ENCODE peak calls at places on chromosomes 6 and 20, in four cellular contexts. U is hypothalamus, A is posterior vena cava, V is activated T-cell treated with anti-CD3 and anti-CD28 coated beads for 1 hour. N is an unnamed sample.

GRCh38 chr6:37192669-37193068 is 22.7 kb downstream of the PIM1 start:
- DNase-seq in V (no peak), A (no peak), U (no peak), N (no peak)

GRCh38 chr20:16803965-16804792 is 56.0 kb downstream of the OTOR start:
- DNase-seq in A (peak), V (peak), U (peak), N (peak)

GRCh38 chr6:95364016-95364604 is 213.2 kb upstream of the MANEA start:
- DNase-seq in U (no peak), A (no peak), V (no peak), N (peak)

GRCh38 chr20:51412333-51412761 is 130.2 kb downstream of the NFATC2 start:
- DNase-seq in U (peak), V (no peak), A (no peak), N (no peak)

GRCh38 chr6:107819976-107820551 is 4.0 kb downstream of the SCML4 start:
- DNase-seq in V (no peak), A (no peak), U (no peak), N (no peak)

GRCh38 chr6:25369043-25369442 is 89.9 kb downstream of the CARMIL1 start:
- DNase-seq in A (no peak), U (no peak), V (no peak), N (no peak)

GRCh38 chr20:62088258-62089127 is 22.8 kb upstream of the TAF4 start:
- DNase-seq in U (no peak), V (no peak), A (no peak), N (peak)

GRCh38 chr6:148760568-148761531 is 14.0 kb downstream of the UST start:
- DNase-seq in V (peak), A (peak), U (no peak), N (no peak)

GRCh38 chr6:139568956-139569538 is 194.6 kb upstream of the CITED2 start:
- DNase-seq in V (no peak), U (no peak), A (no peak), N (no peak)

GRCh38 chr20:50101281-50101680 is 11.7 kb downstream of the UBE2V1 start:
- DNase-seq in U (no peak), A (no peak), V (no peak), N (no peak)